ENCODE peak calls at places on chromosomes 16 and 17, in five cellular contexts. A is fibroblast of villous mesenchyme, C is globus pallidus, M is psoas muscle, I is Calu3. S is an unnamed sample.

GRCh38 chr16:727291-727977 is 528 bp downstream of the HAGHL start:
- DNase-seq in A (no peak), I (no peak), C (no peak), M (no peak), S (no peak)

GRCh38 chr17:74797824-74798223 is 21.7 kb upstream of the NAT9 start:
- DNase-seq in M (no peak), I (no peak), A (no peak), C (no peak), S (no peak)

GRCh38 chr17:11121680-11122079 is 119.3 kb upstream of the SHISA6 start:
- DNase-seq in I (no peak), A (no peak), C (no peak), M (no peak), S (no peak)

GRCh38 chr16:48123104-48123788 is 32.5 kb downstream of the ABCC12 start:
- DNase-seq in A (peak; percentile 89), C (no peak), M (peak; percentile 30), I (peak; percentile 49), S (no peak)

GRCh38 chr17:81976332-81977210 is 858 bp upstream of the ASPSCR1 start:
- DNase-seq in A (no peak), M (peak; percentile 53), I (peak; percentile 28), C (no peak), S (no peak)

GRCh38 chr17:80498242-80498919 is 22.0 kb upstream of the NPTX1 start:
- DNase-seq in I (no peak), C (no peak), A (peak; percentile 78), M (peak; percentile 65), S (no peak)

GRCh38 chr16:65994305-65994704 is 372.2 kb upstream of the CDH5 start:
- DNase-seq in C (no peak), M (no peak), I (no peak), A (no peak), S (no peak)

GRCh38 chr16:9610727-9611126 is 519.3 kb downstream of the HAPSTR1 start:
- DNase-seq in C (no peak), A (no peak), M (no peak), I (no peak), S (no peak)

GRCh38 chr17:58262149-58262548 is 18.6 kb downstream of the MPO start:
- DNase-seq in A (no peak), I (no peak), M (no peak), C (no peak), S (no peak)

GRCh38 chr16:1821861-1822611 is 4.6 kb downstream of the HAGH start:
- DNase-seq in C (no peak), A (no peak), M (no peak), I (no peak), S (no peak)

GRCh38 chr17:18988546-18989173 is 15.9 kb downstream of the FAM83G start:
- DNase-seq in C (no peak), I (peak; percentile 61), A (no peak), M (no peak), S (no peak)

GRCh38 chr17:30235386-30236296 is at the start of gene SLC6A4:
- DNase-seq in C (no peak), I (peak; percentile 27), A (peak; percentile 22), M (no peak), S (no peak)

GRCh38 chr17:45952814-45953320 is 46.2 kb upstream of the STH start:
- DNase-seq in I (no peak), C (no peak), M (no peak), A (no peak), S (no peak)

GRCh38 chr16:67089101-67089500 is 20.6 kb upstream of the PHAF1 start:
- DNase-seq in C (no peak), I (no peak), M (no peak), A (no peak), S (no peak)